ENCODE peak calls at places on chromosomes 6 and 20, in four cellular contexts. One of them, this sample, is unnamed.

GRCh38 chr20:62120990-62121775 is 1.1 kb upstream of the LSM14B start:
- DNase-seq in HepG2: no peak
- DNase-seq in K562: no peak
- DNase-seq in A549: peak
- DNase-seq in this sample: no peak

GRCh38 chr20:12047838-12048432 is 130.2 kb downstream of the BTBD3 start:
- DNase-seq in A549: no peak
- DNase-seq in HepG2: no peak
- DNase-seq in K562: no peak
- DNase-seq in this sample: no peak

GRCh38 chr6:116385462-116385807 is 14.7 kb downstream of the DSE start:
- DNase-seq in K562: no peak
- DNase-seq in HepG2: no peak
- DNase-seq in A549: no peak
- DNase-seq in this sample: no peak

GRCh38 chr6:41577865-41578713 is 31.9 kb downstream of the FOXP4 start:
- DNase-seq in K562: peak
- DNase-seq in A549: peak
- DNase-seq in HepG2: peak
- DNase-seq in this sample: no peak

GRCh38 chr20:18984238-18985200 is 170.9 kb downstream of the SCP2D1 start:
- DNase-seq in HepG2: no peak
- DNase-seq in A549: no peak
- DNase-seq in K562: peak
- DNase-seq in this sample: no peak

GRCh38 chr6:30681696-30682180 is 4.7 kb downstream of the PPP1R18 start:
- DNase-seq in HepG2: no peak
- DNase-seq in A549: no peak
- DNase-seq in K562: no peak
- DNase-seq in this sample: no peak

GRCh38 chr6:52155791-52156576 is 30.2 kb upstream of the IL17A start:
- DNase-seq in HepG2: no peak
- DNase-seq in K562: no peak
- DNase-seq in A549: no peak
- DNase-seq in this sample: no peak

GRCh38 chr20:11332376-11332775 is 585.3 kb upstream of the BTBD3 start:
- DNase-seq in K562: no peak
- DNase-seq in HepG2: no peak
- DNase-seq in A549: no peak
- DNase-seq in this sample: no peak

GRCh38 chr20:53786445-53787267 is 193.0 kb upstream of the ZNF217 start:
- DNase-seq in HepG2: peak
- DNase-seq in A549: no peak
- DNase-seq in K562: no peak
- DNase-seq in this sample: no peak

GRCh38 chr20:47150403-47151152 is 205.9 kb downstream of the ZMYND8 start:
- DNase-seq in HepG2: peak
- DNase-seq in A549: peak
- DNase-seq in K562: peak
- DNase-seq in this sample: peak

GRCh38 chr6:134308800-134309199 is 9.1 kb downstream of the SGK1 start:
- DNase-seq in A549: no peak
- DNase-seq in K562: no peak
- DNase-seq in HepG2: no peak
- DNase-seq in this sample: no peak

GRCh38 chr6:147142684-147143245 is 61.5 kb upstream of the STXBP5 start:
- DNase-seq in K562: no peak
- DNase-seq in A549: no peak
- DNase-seq in HepG2: no peak
- DNase-seq in this sample: no peak

GRCh38 chr6:56962451-56962850 is 7.5 kb downstream of the BEND6 start:
- DNase-seq in K562: no peak
- DNase-seq in HepG2: no peak
- DNase-seq in A549: no peak
- DNase-seq in this sample: no peak

GRCh38 chr20:32479697-32480140 is 105.4 kb downstream of the NOL4L start:
- DNase-seq in HepG2: no peak
- DNase-seq in K562: no peak
- DNase-seq in A549: no peak
- DNase-seq in this sample: no peak

GRCh38 chr6:104887350-104887749 is 27.6 kb upstream of the HACE1 start:
- DNase-seq in A549: no peak
- DNase-seq in HepG2: peak
- DNase-seq in K562: peak
- DNase-seq in this sample: no peak

GRCh38 chr6:112833546-112834215 is 486.6 kb downstream of the RFPL4B start:
- DNase-seq in HepG2: no peak
- DNase-seq in K562: no peak
- DNase-seq in A549: no peak
- DNase-seq in this sample: no peak

GRCh38 chr20:37356387-37356786 is 10.4 kb downstream of the SRC start:
- DNase-seq in A549: no peak
- DNase-seq in K562: no peak
- DNase-seq in HepG2: no peak
- DNase-seq in this sample: no peak

GRCh38 chr20:54559890-54560289 is 84.5 kb downstream of the DOK5 start:
- DNase-seq in HepG2: no peak
- DNase-seq in A549: no peak
- DNase-seq in K562: no peak
- DNase-seq in this sample: no peak

GRCh38 chr20:2468581-2469407 is 1.8 kb downstream of the SNRPB start:
- DNase-seq in A549: no peak
- DNase-seq in HepG2: no peak
- DNase-seq in K562: no peak
- DNase-seq in this sample: no peak

GRCh38 chr20:16293590-16293989 is 279.7 kb downstream of the KIF16B start:
- DNase-seq in HepG2: no peak
- DNase-seq in A549: peak
- DNase-seq in K562: no peak
- DNase-seq in this sample: no peak

GRCh38 chr6:118387921-118388701 is 160.0 kb upstream of the PLN start:
- DNase-seq in A549: no peak
- DNase-seq in HepG2: no peak
- DNase-seq in K562: no peak
- DNase-seq in this sample: no peak

GRCh38 chr6:39102024-39102820 is 12.8 kb downstream of the SAYSD1 start:
- DNase-seq in K562: peak
- DNase-seq in A549: no peak
- DNase-seq in HepG2: peak
- DNase-seq in this sample: peak

GRCh38 chr6:26043389-26044139 is 43.7 kb upstream of the HFE start:
- DNase-seq in K562: no peak
- DNase-seq in A549: peak
- DNase-seq in HepG2: peak
- DNase-seq in this sample: peak

GRCh38 chr6:53517021-53517420 is 27.9 kb downstream of the GCLC start:
- DNase-seq in A549: no peak
- DNase-seq in HepG2: peak
- DNase-seq in K562: no peak
- DNase-seq in this sample: no peak

GRCh38 chr6:15588966-15589634 is 73.7 kb downstream of the DTNBP1 start:
- DNase-seq in A549: no peak
- DNase-seq in HepG2: no peak
- DNase-seq in K562: no peak
- DNase-seq in this sample: no peak

GRCh38 chr6:22447191-22447590 is 122.2 kb upstream of the HDGFL1 start:
- DNase-seq in HepG2: no peak
- DNase-seq in A549: no peak
- DNase-seq in K562: no peak
- DNase-seq in this sample: no peak

GRCh38 chr6:44010411-44011349 is 116.6 kb downstream of the MRPL14 start:
- DNase-seq in K562: no peak
- DNase-seq in HepG2: no peak
- DNase-seq in A549: peak
- DNase-seq in this sample: no peak

GRCh38 chr20:3922223-3922982 is 33.2 kb downstream of the PANK2 start:
- DNase-seq in HepG2: no peak
- DNase-seq in A549: no peak
- DNase-seq in K562: no peak
- DNase-seq in this sample: no peak

GRCh38 chr6:167409689-167410088 is 84.8 kb downstream of the TTLL2 start:
- DNase-seq in K562: no peak
- DNase-seq in A549: no peak
- DNase-seq in HepG2: no peak
- DNase-seq in this sample: no peak

GRCh38 chr20:3080939-3081388 is 3.6 kb downstream of the AVP start:
- DNase-seq in K562: no peak
- DNase-seq in HepG2: no peak
- DNase-seq in A549: no peak
- DNase-seq in this sample: no peak

GRCh38 chr20:63857751-63858392 is 3.4 kb upstream of the ABHD16B start:
- DNase-seq in K562: peak
- DNase-seq in A549: no peak
- DNase-seq in HepG2: no peak
- DNase-seq in this sample: no peak

GRCh38 chr6:22124756-22125155 is 172.1 kb downstream of the PRL start:
- DNase-seq in A549: no peak
- DNase-seq in K562: no peak
- DNase-seq in HepG2: no peak
- DNase-seq in this sample: no peak

GRCh38 chr6:109318328-109318876 is 63.9 kb downstream of the CD164 start:
- DNase-seq in K562: no peak
- DNase-seq in HepG2: peak
- DNase-seq in A549: no peak
- DNase-seq in this sample: no peak

GRCh38 chr6:85360794-85361642 is 88.9 kb upstream of the NT5E start:
- DNase-seq in HepG2: peak
- DNase-seq in K562: no peak
- DNase-seq in A549: peak
- DNase-seq in this sample: no peak

GRCh38 chr20:48788486-48789072 is 39.2 kb downstream of the PREX1 start:
- DNase-seq in K562: no peak
- DNase-seq in HepG2: no peak
- DNase-seq in A549: no peak
- DNase-seq in this sample: no peak

GRCh38 chr20:32918296-32918695 is 59.6 kb downstream of the EFCAB8 start:
- DNase-seq in HepG2: no peak
- DNase-seq in K562: no peak
- DNase-seq in A549: no peak
- DNase-seq in this sample: no peak

GRCh38 chr20:5482791-5483190 is 166.0 kb upstream of the PROKR2 start:
- DNase-seq in A549: no peak
- DNase-seq in HepG2: no peak
- DNase-seq in K562: no peak
- DNase-seq in this sample: no peak

GRCh38 chr6:13398081-13398406 is 69.7 kb upstream of the TBC1D7 start:
- DNase-seq in HepG2: no peak
- DNase-seq in A549: no peak
- DNase-seq in K562: no peak
- DNase-seq in this sample: no peak

GRCh38 chr6:146803601-146804000 is 204.8 kb downstream of the ADGB start:
- DNase-seq in A549: no peak
- DNase-seq in HepG2: no peak
- DNase-seq in K562: peak
- DNase-seq in this sample: no peak

GRCh38 chr6:120129228-120129627 is 779.7 kb upstream of the MAN1A1 start:
- DNase-seq in A549: no peak
- DNase-seq in HepG2: no peak
- DNase-seq in K562: no peak
- DNase-seq in this sample: no peak

DNA sequence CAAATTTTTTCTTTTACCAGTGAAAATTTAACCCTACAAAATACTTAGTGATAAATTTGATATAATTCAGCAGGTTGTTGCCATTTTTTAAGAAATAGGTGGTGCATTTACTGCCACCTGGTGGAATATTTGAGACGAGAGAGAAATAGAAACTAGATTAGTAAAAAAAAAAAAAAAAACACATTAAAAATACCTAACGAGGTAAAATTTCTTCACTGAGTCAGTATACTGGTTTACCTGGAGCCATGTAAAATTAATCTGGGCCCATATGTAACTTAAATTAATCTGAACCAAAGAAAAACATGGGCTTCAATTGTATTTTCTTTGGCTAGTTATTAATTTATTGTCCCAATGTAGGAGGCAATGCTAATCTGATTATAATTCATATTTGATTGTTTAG is 520.8 kb downstream of the EPM2A start:
- DNase-seq in A549: no peak
- DNase-seq in K562: no peak
- DNase-seq in HepG2: peak
- DNase-seq in this sample: no peak
- TF ChIP-seq NR3C1 in A549: no peak
- TF ChIP-seq NR3C1 in K562: no peak
- TF ChIP-seq NR3C1 in HepG2: no peak
- TF ChIP-seq NR3C1 in this sample: no peak

GRCh38 chr6:92047886-92048285 is 1371.5 kb downstream of the EPHA7 start:
- DNase-seq in HepG2: no peak
- DNase-seq in A549: no peak
- DNase-seq in K562: no peak
- DNase-seq in this sample: no peak
- TF ChIP-seq NR3C1 in HepG2: no peak
- TF ChIP-seq NR3C1 in A549: no peak
- TF ChIP-seq NR3C1 in K562: no peak
- TF ChIP-seq NR3C1 in this sample: no peak

GRCh38 chr6:137878070-137878809 is 11.2 kb downstream of the TNFAIP3 start:
- DNase-seq in K562: no peak
- DNase-seq in A549: no peak
- DNase-seq in HepG2: no peak
- DNase-seq in this sample: no peak
- TF ChIP-seq NR3C1 in K562: no peak
- TF ChIP-seq NR3C1 in A549: no peak
- TF ChIP-seq NR3C1 in HepG2: no peak
- TF ChIP-seq NR3C1 in this sample: no peak

DNA sequence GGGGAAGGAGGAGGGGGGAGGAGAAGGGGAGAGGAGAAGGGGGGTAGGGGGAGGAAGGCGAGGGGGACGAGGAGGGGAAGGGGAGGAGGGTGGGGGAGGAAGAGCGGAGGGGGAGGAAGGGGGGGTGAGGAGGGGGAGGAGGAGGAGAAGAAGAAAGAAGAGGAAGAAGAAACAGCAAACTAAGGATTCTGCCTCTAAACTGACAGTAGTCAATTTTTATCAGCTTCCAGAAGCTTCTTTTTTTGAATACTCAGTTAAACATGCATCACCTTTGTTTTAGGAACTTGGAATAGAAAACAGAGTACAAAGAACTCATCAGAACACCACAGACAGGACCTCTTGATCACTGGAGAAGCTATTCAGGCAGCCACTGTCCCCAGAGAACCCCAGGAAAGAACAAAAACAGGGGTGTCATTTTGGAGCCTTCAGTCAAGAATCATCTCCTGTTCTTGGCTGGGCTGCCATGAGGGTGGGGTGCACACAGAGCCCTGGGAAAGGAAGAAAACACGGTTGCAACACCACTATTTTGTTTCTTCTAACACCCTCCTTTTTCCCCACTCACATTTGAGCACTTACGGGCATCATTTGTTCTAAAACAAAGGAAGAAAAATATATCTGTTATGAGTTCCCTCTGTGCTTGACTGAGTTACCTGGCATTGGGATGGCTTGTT is 67.4 kb downstream of the TMEM170B start:
- DNase-seq in A549: no peak
- DNase-seq in HepG2: no peak
- DNase-seq in K562: no peak
- DNase-seq in this sample: no peak
- TF ChIP-seq NR3C1 in A549: no peak
- TF ChIP-seq NR3C1 in HepG2: no peak
- TF ChIP-seq NR3C1 in K562: no peak
- TF ChIP-seq NR3C1 in this sample: no peak

GRCh38 chr6:97958143-97958542 is 675.1 kb upstream of the MMS22L start:
- DNase-seq in A549: no peak
- DNase-seq in HepG2: no peak
- DNase-seq in K562: no peak
- DNase-seq in this sample: peak
- TF ChIP-seq NR3C1 in A549: no peak
- TF ChIP-seq NR3C1 in HepG2: no peak
- TF ChIP-seq NR3C1 in K562: no peak
- TF ChIP-seq NR3C1 in this sample: no peak

This sample was measured in WTC11.